ENCODE peak calls at places on chromosomes 16 and 17, in nine cellular contexts. One of them, this sample, is unnamed.

GRCh38 chr17:74523308-74523707 is 8.0 kb downstream of the CD300LB start:
- DNase-seq in mesothelial cell of epicardium: no peak
- DNase-seq in fibroblast of the aortic adventitia: no peak
- DNase-seq in CD4-positive, alpha-beta T cell: no peak
- DNase-seq in GM12864: no peak
- DNase-seq in nephron progenitor cell: no peak
- DNase-seq in A549: no peak
- DNase-seq in esophagus muscularis mucosa: peak
- DNase-seq in GM13976: no peak
- DNase-seq in this sample: no peak

GRCh38 chr17:61002316-61002736 is 324.7 kb downstream of the BCAS3 start:
- DNase-seq in GM13976: no peak
- DNase-seq in A549: peak
- DNase-seq in nephron progenitor cell: no peak
- DNase-seq in esophagus muscularis mucosa: no peak
- DNase-seq in mesothelial cell of epicardium: no peak
- DNase-seq in CD4-positive, alpha-beta T cell: no peak
- DNase-seq in fibroblast of the aortic adventitia: peak
- DNase-seq in GM12864: no peak
- DNase-seq in this sample: no peak

GRCh38 chr17:21019976-21020575 is 22.7 kb downstream of the USP22 start:
- DNase-seq in mesothelial cell of epicardium: no peak
- DNase-seq in GM13976: no peak
- DNase-seq in CD4-positive, alpha-beta T cell: peak
- DNase-seq in fibroblast of the aortic adventitia: no peak
- DNase-seq in esophagus muscularis mucosa: no peak
- DNase-seq in nephron progenitor cell: no peak
- DNase-seq in GM12864: no peak
- DNase-seq in A549: no peak
- DNase-seq in this sample: no peak

GRCh38 chr17:32445976-32446375 is 1.7 kb downstream of the PSMD11 start:
- DNase-seq in A549: peak
- DNase-seq in CD4-positive, alpha-beta T cell: no peak
- DNase-seq in fibroblast of the aortic adventitia: peak
- DNase-seq in GM12864: no peak
- DNase-seq in esophagus muscularis mucosa: no peak
- DNase-seq in mesothelial cell of epicardium: no peak
- DNase-seq in nephron progenitor cell: no peak
- DNase-seq in GM13976: no peak
- DNase-seq in this sample: no peak

GRCh38 chr17:64400644-64401043 is 10.0 kb upstream of the PECAM1 start:
- DNase-seq in GM12864: no peak
- DNase-seq in nephron progenitor cell: no peak
- DNase-seq in esophagus muscularis mucosa: no peak
- DNase-seq in A549: no peak
- DNase-seq in mesothelial cell of epicardium: no peak
- DNase-seq in GM13976: no peak
- DNase-seq in CD4-positive, alpha-beta T cell: no peak
- DNase-seq in fibroblast of the aortic adventitia: no peak
- DNase-seq in this sample: no peak

GRCh38 chr17:58284613-58285421 is 4.1 kb upstream of the MPO start:
- DNase-seq in mesothelial cell of epicardium: no peak
- DNase-seq in nephron progenitor cell: no peak
- DNase-seq in fibroblast of the aortic adventitia: no peak
- DNase-seq in A549: no peak
- DNase-seq in CD4-positive, alpha-beta T cell: no peak
- DNase-seq in GM12864: no peak
- DNase-seq in esophagus muscularis mucosa: no peak
- DNase-seq in GM13976: no peak
- DNase-seq in this sample: no peak

GRCh38 chr16:15777533-15778203 is 79.2 kb downstream of the MYH11 start:
- DNase-seq in nephron progenitor cell: peak
- DNase-seq in GM12864: no peak
- DNase-seq in CD4-positive, alpha-beta T cell: no peak
- DNase-seq in fibroblast of the aortic adventitia: peak
- DNase-seq in A549: peak
- DNase-seq in mesothelial cell of epicardium: no peak
- DNase-seq in GM13976: peak
- DNase-seq in esophagus muscularis mucosa: no peak
- DNase-seq in this sample: peak

GRCh38 chr17:76202516-76202915 is 37.8 kb downstream of the RNF157 start:
- DNase-seq in GM12864: no peak
- DNase-seq in fibroblast of the aortic adventitia: no peak
- DNase-seq in CD4-positive, alpha-beta T cell: no peak
- DNase-seq in esophagus muscularis mucosa: no peak
- DNase-seq in mesothelial cell of epicardium: no peak
- DNase-seq in GM13976: no peak
- DNase-seq in nephron progenitor cell: no peak
- DNase-seq in A549: no peak
- DNase-seq in this sample: no peak

GRCh38 chr16:46857261-46857962 is 26.4 kb upstream of the C16orf87 start:
- DNase-seq in GM13976: no peak
- DNase-seq in GM12864: no peak
- DNase-seq in A549: peak
- DNase-seq in CD4-positive, alpha-beta T cell: no peak
- DNase-seq in fibroblast of the aortic adventitia: peak
- DNase-seq in esophagus muscularis mucosa: no peak
- DNase-seq in nephron progenitor cell: peak
- DNase-seq in mesothelial cell of epicardium: no peak
- DNase-seq in this sample: no peak

GRCh38 chr17:4234406-4234805 is 29.4 kb downstream of the ANKFY1 start:
- DNase-seq in fibroblast of the aortic adventitia: peak
- DNase-seq in nephron progenitor cell: no peak
- DNase-seq in esophagus muscularis mucosa: no peak
- DNase-seq in A549: no peak
- DNase-seq in mesothelial cell of epicardium: no peak
- DNase-seq in GM12864: no peak
- DNase-seq in GM13976: no peak
- DNase-seq in CD4-positive, alpha-beta T cell: no peak
- DNase-seq in this sample: no peak

GRCh38 chr16:19071811-19072777 is 4.7 kb downstream of the COQ7 start:
- DNase-seq in esophagus muscularis mucosa: no peak
- DNase-seq in mesothelial cell of epicardium: no peak
- DNase-seq in GM13976: peak
- DNase-seq in nephron progenitor cell: peak
- DNase-seq in fibroblast of the aortic adventitia: peak
- DNase-seq in A549: peak
- DNase-seq in GM12864: no peak
- DNase-seq in CD4-positive, alpha-beta T cell: peak
- DNase-seq in this sample: no peak

GRCh38 chr17:27519550-27519949 is 63.3 kb downstream of the KSR1 start:
- DNase-seq in mesothelial cell of epicardium: no peak
- DNase-seq in GM12864: no peak
- DNase-seq in nephron progenitor cell: no peak
- DNase-seq in esophagus muscularis mucosa: no peak
- DNase-seq in A549: no peak
- DNase-seq in GM13976: peak
- DNase-seq in CD4-positive, alpha-beta T cell: no peak
- DNase-seq in fibroblast of the aortic adventitia: no peak
- DNase-seq in this sample: no peak

GRCh38 chr17:35089846-35090193 is 26.3 kb upstream of the RFFL start:
- DNase-seq in A549: peak
- DNase-seq in GM13976: no peak
- DNase-seq in CD4-positive, alpha-beta T cell: no peak
- DNase-seq in fibroblast of the aortic adventitia: no peak
- DNase-seq in mesothelial cell of epicardium: no peak
- DNase-seq in GM12864: no peak
- DNase-seq in nephron progenitor cell: no peak
- DNase-seq in esophagus muscularis mucosa: no peak
- DNase-seq in this sample: no peak

GRCh38 chr17:80761421-80761871 is 216.8 kb downstream of the RPTOR start:
- DNase-seq in GM12864: no peak
- DNase-seq in nephron progenitor cell: no peak
- DNase-seq in CD4-positive, alpha-beta T cell: peak
- DNase-seq in A549: peak
- DNase-seq in fibroblast of the aortic adventitia: peak
- DNase-seq in mesothelial cell of epicardium: no peak
- DNase-seq in GM13976: no peak
- DNase-seq in esophagus muscularis mucosa: no peak
- DNase-seq in this sample: no peak

GRCh38 chr16:84059111-84059510 is 16.5 kb upstream of the SLC38A8 start:
- DNase-seq in GM12864: no peak
- DNase-seq in nephron progenitor cell: no peak
- DNase-seq in A549: no peak
- DNase-seq in CD4-positive, alpha-beta T cell: no peak
- DNase-seq in fibroblast of the aortic adventitia: no peak
- DNase-seq in mesothelial cell of epicardium: no peak
- DNase-seq in GM13976: no peak
- DNase-seq in esophagus muscularis mucosa: no peak
- DNase-seq in this sample: no peak

GRCh38 chr16:23362460-23363317 is 60.6 kb downstream of the SCNN1B start:
- DNase-seq in GM12864: no peak
- DNase-seq in nephron progenitor cell: no peak
- DNase-seq in mesothelial cell of epicardium: no peak
- DNase-seq in fibroblast of the aortic adventitia: no peak
- DNase-seq in esophagus muscularis mucosa: no peak
- DNase-seq in CD4-positive, alpha-beta T cell: no peak
- DNase-seq in A549: no peak
- DNase-seq in GM13976: no peak
- DNase-seq in this sample: no peak

DNA sequence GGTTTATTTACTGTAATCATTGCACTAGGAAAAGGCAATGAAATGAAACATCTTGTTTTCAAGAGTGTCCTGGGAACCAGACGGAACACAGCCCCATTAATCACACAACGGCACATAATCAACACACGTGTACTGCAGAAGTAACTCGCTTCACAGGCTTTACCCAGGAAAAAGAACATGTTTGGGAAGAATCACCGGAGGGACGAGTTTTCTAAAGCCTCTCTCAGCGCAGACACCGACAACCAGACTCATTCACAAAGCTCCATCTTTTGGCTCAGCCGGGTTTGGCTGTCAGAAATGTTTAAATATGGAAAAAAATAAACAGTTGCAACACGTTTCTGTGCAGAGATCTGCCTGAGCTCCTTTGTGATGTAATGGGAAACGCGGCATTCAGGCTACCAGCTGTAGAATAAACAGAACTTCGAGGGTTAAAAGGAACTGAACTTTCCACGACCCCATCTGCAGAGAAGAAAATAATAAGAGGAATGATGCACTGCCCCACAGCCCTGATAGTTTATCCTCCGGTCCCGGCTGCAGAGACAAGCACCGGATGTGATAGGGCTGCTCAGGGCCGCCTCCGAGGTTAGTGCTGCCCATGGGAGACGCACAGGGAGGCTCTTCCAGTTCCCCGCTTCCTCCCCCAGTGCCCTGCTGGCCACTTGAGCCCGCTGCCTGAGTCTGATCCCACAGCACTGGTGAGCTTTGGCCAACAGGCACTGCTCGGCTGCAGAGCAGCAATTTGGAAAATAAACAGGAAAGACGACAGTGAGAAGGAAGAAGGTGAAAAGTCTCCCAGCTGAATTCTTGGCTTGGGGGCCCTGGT is 119.8 kb downstream of the HIC1 start:
- DNase-seq in mesothelial cell of epicardium: peak
- DNase-seq in GM13976: no peak
- DNase-seq in A549: no peak
- DNase-seq in esophagus muscularis mucosa: no peak
- DNase-seq in nephron progenitor cell: peak
- DNase-seq in CD4-positive, alpha-beta T cell: no peak
- DNase-seq in fibroblast of the aortic adventitia: peak
- DNase-seq in GM12864: no peak
- DNase-seq in this sample: no peak
- TF ChIP-seq CTCF in mesothelial cell of epicardium: no peak
- TF ChIP-seq CTCF in GM13976: no peak
- TF ChIP-seq CTCF in A549: no peak
- TF ChIP-seq CTCF in esophagus muscularis mucosa: no peak
- TF ChIP-seq CTCF in nephron progenitor cell: no peak
- TF ChIP-seq CTCF in CD4-positive, alpha-beta T cell: no peak
- TF ChIP-seq CTCF in fibroblast of the aortic adventitia: peak
- TF ChIP-seq CTCF in GM12864: no peak
- TF ChIP-seq CTCF in this sample: no peak

GRCh38 chr17:48326311-48326710 is 103.7 kb downstream of the SKAP1 start:
- DNase-seq in esophagus muscularis mucosa: no peak
- DNase-seq in fibroblast of the aortic adventitia: no peak
- DNase-seq in mesothelial cell of epicardium: no peak
- DNase-seq in CD4-positive, alpha-beta T cell: no peak
- DNase-seq in GM12864: no peak
- DNase-seq in nephron progenitor cell: no peak
- DNase-seq in A549: no peak
- DNase-seq in GM13976: no peak
- DNase-seq in this sample: no peak

GRCh38 chr17:48317732-48318131 is 112.3 kb downstream of the SKAP1 start:
- DNase-seq in CD4-positive, alpha-beta T cell: no peak
- DNase-seq in A549: no peak
- DNase-seq in esophagus muscularis mucosa: no peak
- DNase-seq in mesothelial cell of epicardium: no peak
- DNase-seq in nephron progenitor cell: no peak
- DNase-seq in fibroblast of the aortic adventitia: no peak
- DNase-seq in GM12864: no peak
- DNase-seq in GM13976: no peak
- DNase-seq in this sample: no peak

DNA sequence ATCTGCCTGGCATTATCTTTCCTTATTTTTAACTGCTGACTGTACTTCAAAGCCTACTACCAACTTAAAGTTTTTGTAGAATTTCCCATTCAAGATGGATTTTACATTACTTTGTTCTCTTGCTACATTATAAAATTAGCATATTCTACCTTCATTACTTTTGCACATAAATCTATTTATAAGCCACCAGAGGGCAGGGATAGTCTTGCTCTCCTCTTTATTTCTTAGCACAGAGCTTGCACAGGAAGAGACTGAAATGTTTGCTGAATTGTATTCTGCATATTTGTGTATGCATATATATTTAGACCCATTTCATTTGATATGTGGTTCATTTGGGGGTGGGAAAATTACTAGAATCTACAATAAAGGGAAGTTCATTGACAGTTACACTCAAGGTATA is 108.0 kb downstream of the SKAP1 start:
- DNase-seq in esophagus muscularis mucosa: no peak
- DNase-seq in A549: peak
- DNase-seq in nephron progenitor cell: no peak
- DNase-seq in GM13976: no peak
- DNase-seq in fibroblast of the aortic adventitia: peak
- DNase-seq in CD4-positive, alpha-beta T cell: no peak
- DNase-seq in GM12864: no peak
- DNase-seq in mesothelial cell of epicardium: no peak
- DNase-seq in this sample: no peak
- TF ChIP-seq CTCF in esophagus muscularis mucosa: no peak
- TF ChIP-seq CTCF in A549: peak
- TF ChIP-seq CTCF in nephron progenitor cell: no peak
- TF ChIP-seq CTCF in GM13976: no peak
- TF ChIP-seq CTCF in fibroblast of the aortic adventitia: peak
- TF ChIP-seq CTCF in CD4-positive, alpha-beta T cell: no peak
- TF ChIP-seq CTCF in GM12864: no peak
- TF ChIP-seq CTCF in mesothelial cell of epicardium: no peak
- TF ChIP-seq CTCF in this sample: no peak

GRCh38 chr16:69779724-69780123 is 17.6 kb downstream of the WWP2 start:
- DNase-seq in mesothelial cell of epicardium: no peak
- DNase-seq in nephron progenitor cell: no peak
- DNase-seq in fibroblast of the aortic adventitia: no peak
- DNase-seq in GM12864: no peak
- DNase-seq in esophagus muscularis mucosa: no peak
- DNase-seq in A549: no peak
- DNase-seq in CD4-positive, alpha-beta T cell: no peak
- DNase-seq in GM13976: no peak
- DNase-seq in this sample: no peak
- TF ChIP-seq CTCF in mesothelial cell of epicardium: no peak
- TF ChIP-seq CTCF in nephron progenitor cell: no peak
- TF ChIP-seq CTCF in fibroblast of the aortic adventitia: no peak
- TF ChIP-seq CTCF in GM12864: no peak
- TF ChIP-seq CTCF in esophagus muscularis mucosa: no peak
- TF ChIP-seq CTCF in A549: no peak
- TF ChIP-seq CTCF in CD4-positive, alpha-beta T cell: no peak
- TF ChIP-seq CTCF in GM13976: no peak
- TF ChIP-seq CTCF in this sample: no peak

GRCh38 chr17:13017623-13018462 is at the start of gene ELAC2:
- DNase-seq in GM12864: peak
- DNase-seq in fibroblast of the aortic adventitia: peak
- DNase-seq in CD4-positive, alpha-beta T cell: peak
- DNase-seq in GM13976: peak
- DNase-seq in mesothelial cell of epicardium: peak
- DNase-seq in nephron progenitor cell: peak
- DNase-seq in A549: peak
- DNase-seq in esophagus muscularis mucosa: peak
- DNase-seq in this sample: peak
- TF ChIP-seq CTCF in GM12864: peak
- TF ChIP-seq CTCF in fibroblast of the aortic adventitia: no peak
- TF ChIP-seq CTCF in CD4-positive, alpha-beta T cell: peak
- TF ChIP-seq CTCF in GM13976: no peak
- TF ChIP-seq CTCF in mesothelial cell of epicardium: no peak
- TF ChIP-seq CTCF in nephron progenitor cell: no peak
- TF ChIP-seq CTCF in A549: no peak
- TF ChIP-seq CTCF in esophagus muscularis mucosa: no peak
- TF ChIP-seq CTCF in this sample: no peak

This sample was measured in D721Med.